ENCODE peak calls at places on chromosomes 5 and 9, in four cellular contexts. V, T, E and Z are unnamed samples.

GRCh38 chr9:127561491-127562270 is 50.4 kb upstream of the STXBP1 start:
- DNase-seq in V (peak; percentile 97), T (no peak), E (no peak), Z (peak; percentile 100)

GRCh38 chr5:154284433-154284832 is 93.9 kb downstream of the GALNT10 start:
- DNase-seq in V (no peak), T (no peak), E (peak; percentile 31), Z (no peak)

GRCh38 chr9:89760123-89760522 is 155.3 kb downstream of the GADD45G start:
- DNase-seq in V (no peak), T (no peak), E (no peak), Z (no peak)

GRCh38 chr5:142433526-142434321 is 108.9 kb upstream of the SPRY4 start:
- DNase-seq in V (peak; percentile 72), T (no peak), E (no peak), Z (peak; percentile 40)

GRCh38 chr9:31715250-31715649 is 669.2 kb upstream of the ACO1 start:
- DNase-seq in V (peak; percentile 37), T (no peak), E (no peak), Z (no peak)

GRCh38 chr5:116848974-116849586 is 274.5 kb upstream of the SEMA6A start:
- DNase-seq in V (no peak), T (no peak), E (no peak), Z (no peak)

GRCh38 chr5:122149691-122150090 is 20.3 kb downstream of the ZNF474 start:
- DNase-seq in V (no peak), T (no peak), E (no peak), Z (no peak)

GRCh38 chr5:137040641-137041340 is 458.3 kb downstream of the SPOCK1 start:
- DNase-seq in V (no peak), T (no peak), E (no peak), Z (no peak)

GRCh38 chr5:164688437-164688836 is 1183.0 kb downstream of the MAT2B start:
- DNase-seq in V (no peak), T (no peak), E (no peak), Z (no peak)

GRCh38 chr5:173660481-173661280 is 44.2 kb upstream of the BOD1 start:
- DNase-seq in V (no peak), T (no peak), E (no peak), Z (no peak)

GRCh38 chr5:112125910-112126309 is 293.2 kb downstream of the EPB41L4A start:
- DNase-seq in V (no peak), T (peak; percentile 19), E (no peak), Z (no peak)

GRCh38 chr9:121780641-121781040 is 129.2 kb downstream of the DAB2IP start:
- DNase-seq in V (no peak), T (no peak), E (no peak), Z (no peak)

GRCh38 chr9:134371731-134372130 is 45.5 kb downstream of the RXRA start:
- DNase-seq in V (no peak), T (no peak), E (no peak), Z (no peak)

GRCh38 chr9:138063785-138064184 is 186.2 kb downstream of the CACNA1B start:
- DNase-seq in V (no peak), T (no peak), E (no peak), Z (no peak)

GRCh38 chr5:57004800-57005199 is 52.9 kb upstream of the MIER3 start:
- DNase-seq in V (no peak), T (no peak), E (no peak), Z (no peak)

GRCh38 chr9:86946712-86947145 is 577 bp downstream of the GAS1 start:
- DNase-seq in V (peak; percentile 66), T (peak; percentile 72), E (peak; percentile 38), Z (peak; percentile 66)

GRCh38 chr9:72753261-72753893 is 199.5 kb downstream of the ALDH1A1 start:
- DNase-seq in V (peak; percentile 43), T (no peak), E (no peak), Z (peak; percentile 4)

GRCh38 chr5:50663636-50664035 is 2.8 kb upstream of the PARP8 start:
- DNase-seq in V (no peak), T (no peak), E (no peak), Z (no peak)

GRCh38 chr5:37734114-37734513 is 105.7 kb downstream of the GDNF start:
- DNase-seq in V (no peak), T (no peak), E (no peak), Z (no peak)

GRCh38 chr9:126521976-126522590 is 91.6 kb upstream of the LMX1B start:
- DNase-seq in V (no peak), T (no peak), E (no peak), Z (no peak)

GRCh38 chr9:93903886-93904648 is 51.1 kb downstream of the BARX1 start:
- DNase-seq in V (no peak), T (no peak), E (no peak), Z (no peak)

GRCh38 chr5:141960018-141960417 is 2.0 kb upstream of the PCDH12 start:
- DNase-seq in V (no peak), T (peak; percentile 62), E (no peak), Z (no peak)